ENCODE peak calls at places on chromosomes 16 and 17, in eight cellular contexts. R is HCT116; Y is pancreas; E is CD8-positive, alpha-beta T cell; A is endothelial cell of umbilical vein; M is thoracic aorta; O is left ventricle myocardium inferior; C is adrenal gland. Q is an unnamed sample. For H3K9me3 and H3K27me3, the result is how much of the 10 kb centered on the place peaks cover.

GRCh38 chr17:58403312-58403711 is 14.0 kb downstream of the RNF43 start:
- DNase-seq in C (no peak), E (no peak), Y (no peak), O (no peak), A (no peak), R (no peak), M (no peak), Q (no peak)

GRCh38 chr16:23388786-23389185 is 64.2 kb downstream of the COG7 start:
- DNase-seq in O (no peak), M (no peak), A (no peak), Y (peak), R (no peak), C (no peak), E (no peak), Q (no peak)

GRCh38 chr17:65332779-65333178 is 195.6 kb downstream of the RGS9 start:
- DNase-seq in O (no peak), Y (no peak), R (no peak), M (no peak), E (no peak), A (no peak), C (no peak), Q (no peak)

GRCh38 chr16:68355447-68356248 is 44.8 kb downstream of the PRMT7 start:
- DNase-seq in R (no peak), E (peak), O (no peak), A (no peak), Y (no peak), M (no peak), C (no peak), Q (no peak)

GRCh38 chr16:73058221-73058615 is 10.3 kb upstream of the ZFHX3 start:
- DNase-seq in O (peak), M (no peak), R (no peak), Y (no peak), C (peak), A (peak), E (no peak), Q (no peak)

GRCh38 chr16:47058295-47059086 is 85.0 kb upstream of the DNAJA2 start:
- DNase-seq in A (no peak), E (no peak), O (no peak), R (no peak), C (no peak), Y (no peak), M (no peak), Q (no peak)

GRCh38 chr17:48593126-48593829 is at the start of gene HOXB5:
- DNase-seq in M (no peak), R (no peak), E (no peak), Y (no peak), C (peak), A (no peak), O (no peak), Q (peak)

GRCh38 chr16:71676236-71676635 is 48.3 kb downstream of the PHLPP2 start:
- DNase-seq in C (no peak), M (no peak), A (no peak), Y (no peak), E (no peak), O (no peak), R (no peak), Q (no peak)

GRCh38 chr17:10729334-10730193 is at the start of gene TMEM220:
- DNase-seq in R (no peak), A (peak), C (peak), Y (peak), E (peak), O (peak), M (peak), Q (peak)

GRCh38 chr17:43454888-43455287 is 28.9 kb upstream of the DHX8 start:
- DNase-seq in M (no peak), C (no peak), Y (no peak), E (no peak), R (no peak), A (no peak), O (no peak), Q (no peak)

DNA sequence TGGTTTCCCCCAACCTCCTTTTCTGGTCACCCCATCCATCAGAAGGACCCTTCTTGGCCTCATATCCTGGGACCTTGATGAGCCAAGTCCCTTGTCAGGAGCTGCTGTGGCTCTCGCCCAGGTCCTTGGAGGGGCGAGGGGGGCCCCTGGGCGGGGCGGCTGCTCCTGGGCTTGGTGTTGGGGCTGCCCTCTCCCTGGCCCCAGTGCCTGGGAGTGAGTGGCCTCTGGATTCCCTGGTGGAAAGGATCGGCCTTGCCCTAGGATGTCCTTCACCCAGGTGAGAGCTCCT is 6.2 kb upstream of the NOTUM start:
- DNase-seq in C (no peak), M (no peak), R (no peak), Y (no peak), O (no peak), A (no peak), E (no peak), Q (no peak)
- H3K27ac ChIP-seq in C (peak), M (no peak), R (no peak), Y (no peak), O (no peak), A (no peak), E (no peak), Q (no peak)

DNA sequence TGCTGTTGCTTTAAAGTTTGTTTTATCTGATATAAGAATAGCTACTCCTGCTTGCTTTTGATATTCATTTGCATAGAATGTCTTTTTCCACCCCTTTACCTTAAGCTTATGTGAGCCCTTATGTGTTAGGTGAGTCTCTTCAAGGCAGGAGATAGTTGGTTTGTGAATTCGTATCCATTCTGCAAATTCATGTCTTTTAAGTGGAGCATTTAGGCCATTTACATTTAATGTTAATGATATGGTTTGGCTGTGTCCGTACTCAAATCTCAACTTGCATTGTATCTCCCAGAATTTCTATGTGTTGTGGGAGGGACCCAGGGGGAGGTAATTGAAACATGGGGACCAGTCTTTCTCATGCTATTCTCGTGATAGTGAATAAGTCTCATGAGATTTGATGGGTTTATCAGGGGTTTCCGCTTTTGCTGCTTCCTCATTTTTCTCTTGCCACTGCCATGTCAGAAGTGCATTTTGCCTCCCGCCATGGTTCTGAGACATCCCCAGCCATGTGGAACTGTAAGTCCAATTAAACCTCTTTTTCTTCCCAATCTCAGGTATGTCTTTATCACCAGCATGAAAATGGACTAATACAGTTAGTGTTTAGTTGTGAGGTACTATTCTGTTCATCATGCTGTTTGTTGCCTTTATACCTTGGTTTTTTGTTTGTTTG is 27.2 kb downstream of the ATF7IP2 start:
- DNase-seq in O (no peak), E (no peak), R (no peak), Y (no peak), M (no peak), A (no peak), C (no peak), Q (no peak)
- H3K9me3 ChIP-seq in O (half or more), E (under half), R (under half), Y (under half), M (half or more), A (under half), C (under half), Q (under half)

GRCh38 chr17:79331492-79331891 is 256.9 kb downstream of the ENGASE start:
- DNase-seq in C (no peak), E (no peak), A (no peak), Y (no peak), O (no peak), M (no peak), R (no peak), Q (no peak)
- H3K27me3 ChIP-seq in C (under half), E (under half), A (under half), Y (under half), O (half or more), M (under half), R (half or more), Q (under half)

GRCh38 chr17:12627177-12627629 is 38.5 kb upstream of the MYOCD start:
- DNase-seq in C (no peak), E (no peak), M (peak), Y (no peak), A (no peak), R (no peak), O (no peak), Q (no peak)
- H3K27ac ChIP-seq in C (no peak), E (no peak), M (peak), Y (no peak), A (no peak), R (no peak), O (peak), Q (no peak)

GRCh38 chr16:79662122-79662521 is 61.6 kb upstream of the MAF start:
- DNase-seq in A (no peak), C (no peak), Y (no peak), R (no peak), O (no peak), M (no peak), E (no peak), Q (no peak)
- H3K9me3 ChIP-seq in A (under half), C (under half), Y (under half), R (under half), O (under half), M (under half), E (under half), Q (under half)